ENCODE peak calls at places on chromosomes 5 and 9, in four cellular contexts. One of them, this sample, is unnamed.

GRCh38 chr5:40841068-40841805 is at the start of gene CARD6:
- DNase-seq in epithelial cell of esophagus: peak; percentile 52
- DNase-seq in CD4-positive, CD25-positive, alpha-beta regulatory T cell: no peak
- DNase-seq in left lung: no peak
- DNase-seq in this sample: no peak

GRCh38 chr9:95854386-95855015 is 21.0 kb upstream of the ERCC6L2 start:
- DNase-seq in epithelial cell of esophagus: peak; percentile 29
- DNase-seq in CD4-positive, CD25-positive, alpha-beta regulatory T cell: no peak
- DNase-seq in left lung: no peak
- DNase-seq in this sample: no peak

GRCh38 chr5:29238115-29238514 is 1955.4 kb upstream of the CDH6 start:
- DNase-seq in epithelial cell of esophagus: no peak
- DNase-seq in CD4-positive, CD25-positive, alpha-beta regulatory T cell: no peak
- DNase-seq in left lung: no peak
- DNase-seq in this sample: no peak

GRCh38 chr5:32014345-32014744 is 159.8 kb downstream of the GOLPH3 start:
- DNase-seq in epithelial cell of esophagus: no peak
- DNase-seq in CD4-positive, CD25-positive, alpha-beta regulatory T cell: no peak
- DNase-seq in left lung: no peak
- DNase-seq in this sample: no peak

GRCh38 chr9:37370968-37371563 is 51.4 kb upstream of the GRHPR start:
- DNase-seq in epithelial cell of esophagus: no peak
- DNase-seq in CD4-positive, CD25-positive, alpha-beta regulatory T cell: no peak
- DNase-seq in left lung: no peak
- DNase-seq in this sample: no peak

GRCh38 chr9:108663381-108663876 is 192.4 kb downstream of the ACTL7B start:
- DNase-seq in epithelial cell of esophagus: peak; percentile 32
- DNase-seq in CD4-positive, CD25-positive, alpha-beta regulatory T cell: no peak
- DNase-seq in left lung: no peak
- DNase-seq in this sample: no peak

GRCh38 chr9:70589571-70590263 is 175.3 kb upstream of the KLF9 start:
- DNase-seq in epithelial cell of esophagus: no peak
- DNase-seq in CD4-positive, CD25-positive, alpha-beta regulatory T cell: no peak
- DNase-seq in left lung: no peak
- DNase-seq in this sample: no peak

GRCh38 chr5:1874348-1874747 is 8.4 kb downstream of the IRX4 start:
- DNase-seq in epithelial cell of esophagus: no peak
- DNase-seq in CD4-positive, CD25-positive, alpha-beta regulatory T cell: no peak
- DNase-seq in left lung: no peak
- DNase-seq in this sample: no peak

GRCh38 chr5:57037355-57037754 is 85.4 kb upstream of the MIER3 start:
- DNase-seq in epithelial cell of esophagus: no peak
- DNase-seq in CD4-positive, CD25-positive, alpha-beta regulatory T cell: no peak
- DNase-seq in left lung: no peak
- DNase-seq in this sample: no peak

GRCh38 chr5:111781200-111781599 is 24.2 kb upstream of the NREP start:
- DNase-seq in epithelial cell of esophagus: no peak
- DNase-seq in CD4-positive, CD25-positive, alpha-beta regulatory T cell: no peak
- DNase-seq in left lung: peak; percentile 46
- DNase-seq in this sample: peak; percentile 89

GRCh38 chr9:77020438-77021264 is 1.2 kb downstream of the FOXB2 start:
- DNase-seq in epithelial cell of esophagus: no peak
- DNase-seq in CD4-positive, CD25-positive, alpha-beta regulatory T cell: no peak
- DNase-seq in left lung: peak; percentile 69
- DNase-seq in this sample: no peak

GRCh38 chr9:132160802-132161742 is 786 bp upstream of the NTNG2 start:
- DNase-seq in epithelial cell of esophagus: peak; percentile 48
- DNase-seq in CD4-positive, CD25-positive, alpha-beta regulatory T cell: peak; percentile 33
- DNase-seq in left lung: peak; percentile 85
- DNase-seq in this sample: no peak

GRCh38 chr5:73419414-73420390 is 28.9 kb downstream of the FOXD1 start:
- DNase-seq in epithelial cell of esophagus: peak; percentile 23
- DNase-seq in CD4-positive, CD25-positive, alpha-beta regulatory T cell: no peak
- DNase-seq in left lung: no peak
- DNase-seq in this sample: peak; percentile 74

GRCh38 chr9:136511144-136511669 is 28.4 kb upstream of the SEC16A start:
- DNase-seq in epithelial cell of esophagus: no peak
- DNase-seq in CD4-positive, CD25-positive, alpha-beta regulatory T cell: no peak
- DNase-seq in left lung: no peak
- DNase-seq in this sample: no peak

GRCh38 chr9:134676886-134677285 is 35.3 kb downstream of the COL5A1 start:
- DNase-seq in epithelial cell of esophagus: no peak
- DNase-seq in CD4-positive, CD25-positive, alpha-beta regulatory T cell: no peak
- DNase-seq in left lung: peak; percentile 60
- DNase-seq in this sample: no peak

GRCh38 chr5:23507278-23507685 is at the start of gene PRDM9:
- DNase-seq in epithelial cell of esophagus: peak; percentile 85
- DNase-seq in CD4-positive, CD25-positive, alpha-beta regulatory T cell: no peak
- DNase-seq in left lung: peak; percentile 83
- DNase-seq in this sample: peak; percentile 84

GRCh38 chr5:14665110-14665822 is 748 bp downstream of the OTULIN start:
- DNase-seq in epithelial cell of esophagus: peak; percentile 22
- DNase-seq in CD4-positive, CD25-positive, alpha-beta regulatory T cell: no peak
- DNase-seq in left lung: peak; percentile 84
- DNase-seq in this sample: peak; percentile 57

GRCh38 chr5:178206166-178207101 is 2.1 kb downstream of the HNRNPAB start:
- DNase-seq in epithelial cell of esophagus: no peak
- DNase-seq in CD4-positive, CD25-positive, alpha-beta regulatory T cell: no peak
- DNase-seq in left lung: no peak
- DNase-seq in this sample: no peak

GRCh38 chr5:148653271-148653839 is 972 bp downstream of the HTR4 start:
- DNase-seq in epithelial cell of esophagus: no peak
- DNase-seq in CD4-positive, CD25-positive, alpha-beta regulatory T cell: no peak
- DNase-seq in left lung: no peak
- DNase-seq in this sample: no peak

GRCh38 chr5:176844706-176845391 is 34.5 kb downstream of the UNC5A start:
- DNase-seq in epithelial cell of esophagus: peak; percentile 56
- DNase-seq in CD4-positive, CD25-positive, alpha-beta regulatory T cell: no peak
- DNase-seq in left lung: peak; percentile 58
- DNase-seq in this sample: no peak

GRCh38 chr9:134779640-134780039 is 101.0 kb upstream of the FCN2 start:
- DNase-seq in epithelial cell of esophagus: no peak
- DNase-seq in CD4-positive, CD25-positive, alpha-beta regulatory T cell: no peak
- DNase-seq in left lung: no peak
- DNase-seq in this sample: no peak

GRCh38 chr5:109945097-109945678 is 255.5 kb downstream of the MAN2A1 start:
- DNase-seq in epithelial cell of esophagus: no peak
- DNase-seq in CD4-positive, CD25-positive, alpha-beta regulatory T cell: no peak
- DNase-seq in left lung: no peak
- DNase-seq in this sample: no peak

GRCh38 chr5:61311056-61311455 is 21.0 kb upstream of the ZSWIM6 start:
- DNase-seq in epithelial cell of esophagus: no peak
- DNase-seq in CD4-positive, CD25-positive, alpha-beta regulatory T cell: no peak
- DNase-seq in left lung: no peak
- DNase-seq in this sample: no peak

GRCh38 chr9:86732514-86732913 is 214.8 kb downstream of the GAS1 start:
- DNase-seq in epithelial cell of esophagus: peak; percentile 96
- DNase-seq in CD4-positive, CD25-positive, alpha-beta regulatory T cell: no peak
- DNase-seq in left lung: no peak
- DNase-seq in this sample: no peak

GRCh38 chr5:171420429-171421231 is 1.2 kb downstream of the FGF18 start:
- DNase-seq in epithelial cell of esophagus: peak; percentile 72
- DNase-seq in CD4-positive, CD25-positive, alpha-beta regulatory T cell: no peak
- DNase-seq in left lung: no peak
- DNase-seq in this sample: peak; percentile 96

GRCh38 chr9:15211160-15211993 is 95.6 kb downstream of the TTC39B start:
- DNase-seq in epithelial cell of esophagus: peak; percentile 75
- DNase-seq in CD4-positive, CD25-positive, alpha-beta regulatory T cell: peak; percentile 38
- DNase-seq in left lung: no peak
- DNase-seq in this sample: no peak

GRCh38 chr9:22040760-22041159 is 31.7 kb upstream of the CDKN2B start:
- DNase-seq in epithelial cell of esophagus: peak; percentile 82
- DNase-seq in CD4-positive, CD25-positive, alpha-beta regulatory T cell: no peak
- DNase-seq in left lung: no peak
- DNase-seq in this sample: no peak

GRCh38 chr5:57581222-57581621 is 98.6 kb upstream of the ACTBL2 start:
- DNase-seq in epithelial cell of esophagus: no peak
- DNase-seq in CD4-positive, CD25-positive, alpha-beta regulatory T cell: no peak
- DNase-seq in left lung: no peak
- DNase-seq in this sample: no peak

GRCh38 chr9:131707677-131708612 is 31.9 kb downstream of the RAPGEF1 start:
- DNase-seq in epithelial cell of esophagus: peak; percentile 83
- DNase-seq in CD4-positive, CD25-positive, alpha-beta regulatory T cell: no peak
- DNase-seq in left lung: no peak
- DNase-seq in this sample: peak; percentile 59

GRCh38 chr5:112709416-112709815 is 28.3 kb upstream of the APC start:
- DNase-seq in epithelial cell of esophagus: no peak
- DNase-seq in CD4-positive, CD25-positive, alpha-beta regulatory T cell: no peak
- DNase-seq in left lung: no peak
- DNase-seq in this sample: no peak

GRCh38 chr9:91214086-91214485 is 147.6 kb downstream of the AUH start:
- DNase-seq in epithelial cell of esophagus: no peak
- DNase-seq in CD4-positive, CD25-positive, alpha-beta regulatory T cell: no peak
- DNase-seq in left lung: no peak
- DNase-seq in this sample: no peak

GRCh38 chr5:72122619-72123018 is 15.3 kb downstream of the MAP1B start:
- DNase-seq in epithelial cell of esophagus: no peak
- DNase-seq in CD4-positive, CD25-positive, alpha-beta regulatory T cell: no peak
- DNase-seq in left lung: no peak
- DNase-seq in this sample: no peak

GRCh38 chr9:4743131-4743875 is 2.3 kb upstream of the AK3 start:
- DNase-seq in epithelial cell of esophagus: peak; percentile 86
- DNase-seq in CD4-positive, CD25-positive, alpha-beta regulatory T cell: no peak
- DNase-seq in left lung: no peak
- DNase-seq in this sample: no peak

GRCh38 chr5:156929366-156929948 is 33.6 kb downstream of the TIMD4 start:
- DNase-seq in epithelial cell of esophagus: no peak
- DNase-seq in CD4-positive, CD25-positive, alpha-beta regulatory T cell: no peak
- DNase-seq in left lung: no peak
- DNase-seq in this sample: no peak

GRCh38 chr5:2158109-2158508 is 275.4 kb upstream of the IRX4 start:
- DNase-seq in epithelial cell of esophagus: no peak
- DNase-seq in CD4-positive, CD25-positive, alpha-beta regulatory T cell: no peak
- DNase-seq in left lung: no peak
- DNase-seq in this sample: no peak

GRCh38 chr5:138024117-138024516 is 8.8 kb downstream of the FAM13B start:
- DNase-seq in epithelial cell of esophagus: peak; percentile 20
- DNase-seq in CD4-positive, CD25-positive, alpha-beta regulatory T cell: no peak
- DNase-seq in left lung: no peak
- DNase-seq in this sample: no peak

GRCh38 chr9:4301302-4301701 is 1.4 kb upstream of the GLIS3 start:
- DNase-seq in epithelial cell of esophagus: peak; percentile 76
- DNase-seq in CD4-positive, CD25-positive, alpha-beta regulatory T cell: no peak
- DNase-seq in left lung: no peak
- DNase-seq in this sample: no peak

GRCh38 chr9:3337515-3337914 is 188.3 kb downstream of the RFX3 start:
- DNase-seq in epithelial cell of esophagus: peak; percentile 63
- DNase-seq in CD4-positive, CD25-positive, alpha-beta regulatory T cell: no peak
- DNase-seq in left lung: no peak
- DNase-seq in this sample: no peak

GRCh38 chr5:135715267-135716050 is 119.0 kb upstream of the SLC25A48 start:
- DNase-seq in epithelial cell of esophagus: peak; percentile 60
- DNase-seq in CD4-positive, CD25-positive, alpha-beta regulatory T cell: no peak
- DNase-seq in left lung: no peak
- DNase-seq in this sample: no peak

GRCh38 chr5:135709103-135709660 is 125.3 kb upstream of the SLC25A48 start:
- DNase-seq in epithelial cell of esophagus: no peak
- DNase-seq in CD4-positive, CD25-positive, alpha-beta regulatory T cell: no peak
- DNase-seq in left lung: no peak
- DNase-seq in this sample: no peak

GRCh38 chr5:135709998-135710670 is 124.3 kb upstream of the SLC25A48 start:
- DNase-seq in epithelial cell of esophagus: no peak
- DNase-seq in CD4-positive, CD25-positive, alpha-beta regulatory T cell: no peak
- DNase-seq in left lung: no peak
- DNase-seq in this sample: no peak

GRCh38 chr5:135714126-135714894 is 120.2 kb upstream of the SLC25A48 start:
- DNase-seq in epithelial cell of esophagus: no peak
- DNase-seq in CD4-positive, CD25-positive, alpha-beta regulatory T cell: no peak
- DNase-seq in left lung: no peak
- DNase-seq in this sample: no peak

GRCh38 chr5:135713516-135713915 is 120.9 kb upstream of the SLC25A48 start:
- DNase-seq in epithelial cell of esophagus: no peak
- DNase-seq in CD4-positive, CD25-positive, alpha-beta regulatory T cell: no peak
- DNase-seq in left lung: no peak
- DNase-seq in this sample: no peak
- H3K4me3 ChIP-seq in epithelial cell of esophagus: no peak overlapping the region
- H3K4me3 ChIP-seq in CD4-positive, CD25-positive, alpha-beta regulatory T cell: no peak overlapping the region
- H3K4me3 ChIP-seq in left lung: no peak overlapping the region
- H3K4me3 ChIP-seq in this sample: no peak overlapping the region

DNA sequence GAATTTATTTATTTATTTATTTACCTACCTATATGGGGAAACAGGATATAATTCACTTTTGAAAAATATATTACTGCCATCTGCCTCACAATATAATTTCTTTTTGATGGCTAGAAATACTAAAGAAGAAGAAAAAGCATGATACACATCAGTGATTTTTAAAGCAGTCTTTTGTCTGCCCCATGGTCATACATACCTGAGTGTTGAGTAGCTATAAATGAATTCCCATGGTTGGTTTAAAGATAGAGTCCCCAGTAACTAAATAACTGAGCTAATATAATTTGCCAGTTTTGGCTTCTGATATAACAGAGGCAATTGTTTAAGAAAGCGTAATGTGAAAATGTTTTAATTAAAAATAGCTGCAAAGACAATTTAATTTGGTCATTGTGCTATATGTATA is 447.8 kb downstream of the PDE4D start:
- DNase-seq in epithelial cell of esophagus: peak; percentile 4
- DNase-seq in CD4-positive, CD25-positive, alpha-beta regulatory T cell: no peak
- DNase-seq in left lung: no peak
- DNase-seq in this sample: no peak
- H3K4me3 ChIP-seq in epithelial cell of esophagus: no peak overlapping the region
- H3K4me3 ChIP-seq in CD4-positive, CD25-positive, alpha-beta regulatory T cell: no peak overlapping the region
- H3K4me3 ChIP-seq in left lung: no peak overlapping the region
- H3K4me3 ChIP-seq in this sample: no peak overlapping the region

DNA sequence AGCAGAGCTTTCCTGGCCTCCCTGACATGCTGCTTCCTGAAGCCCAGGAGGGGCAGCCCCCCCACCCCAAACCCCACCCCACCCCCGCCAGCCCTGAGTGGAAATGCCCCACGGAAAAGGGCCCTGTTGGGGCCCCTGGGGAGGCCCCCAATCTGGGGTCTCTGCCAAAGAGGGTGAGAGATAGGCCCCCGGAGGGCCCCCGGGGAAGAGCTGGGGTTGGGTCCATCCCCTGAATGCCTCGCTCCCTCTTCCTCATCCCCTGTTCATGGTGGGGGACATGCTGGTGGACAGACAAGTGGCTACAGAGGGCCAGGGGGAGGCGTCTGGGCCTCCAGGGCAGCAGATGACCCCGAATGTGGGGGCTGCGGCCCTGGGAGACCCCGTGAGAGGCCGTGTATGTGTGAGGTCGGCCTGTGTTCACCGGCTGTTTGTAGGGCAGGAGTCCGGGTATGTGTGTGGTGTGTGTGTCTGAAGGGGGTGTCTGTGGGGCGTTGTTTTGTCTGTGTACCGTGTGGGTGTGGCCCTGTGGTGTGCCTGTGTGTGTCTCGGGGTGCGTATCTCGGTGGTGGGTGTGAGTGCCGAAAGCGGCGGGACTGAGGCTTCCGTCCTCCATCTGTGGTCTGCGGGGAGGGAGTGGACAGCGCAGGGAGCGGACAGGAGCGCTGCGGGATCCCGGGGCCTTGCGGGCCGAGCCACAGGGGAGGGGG is 11.3 kb downstream of the C9orf50 start:
- DNase-seq in epithelial cell of esophagus: no peak
- DNase-seq in CD4-positive, CD25-positive, alpha-beta regulatory T cell: peak; percentile 60
- DNase-seq in left lung: no peak
- DNase-seq in this sample: no peak
- H3K4me3 ChIP-seq in epithelial cell of esophagus: no peak overlapping the region
- H3K4me3 ChIP-seq in CD4-positive, CD25-positive, alpha-beta regulatory T cell: no peak overlapping the region
- H3K4me3 ChIP-seq in left lung: no peak overlapping the region
- H3K4me3 ChIP-seq in this sample: no peak overlapping the region

GRCh38 chr9:137647096-137647709 is 28.4 kb downstream of the EHMT1 start:
- DNase-seq in epithelial cell of esophagus: no peak
- DNase-seq in CD4-positive, CD25-positive, alpha-beta regulatory T cell: no peak
- DNase-seq in left lung: no peak
- DNase-seq in this sample: peak; percentile 40
- H3K4me3 ChIP-seq in epithelial cell of esophagus: no peak overlapping the region
- H3K4me3 ChIP-seq in CD4-positive, CD25-positive, alpha-beta regulatory T cell: no peak overlapping the region
- H3K4me3 ChIP-seq in left lung: no peak overlapping the region
- H3K4me3 ChIP-seq in this sample: no peak overlapping the region

This sample was measured in aorta.